ENCODE peak calls at places on chromosomes 6 and 20, in five cellular contexts. V, G, E, W and Z are unnamed samples.
A peak's percentile ranks its signal among the peaks of the same experiment; 100 is the strongest.

GRCh38 chr6:21265264-21266044 is 328.1 kb upstream of the SOX4 start:
- DNase-seq in G (no peak), E (peak; percentile 86), V (no peak), W (no peak), Z (peak; percentile 95)

GRCh38 chr6:170489836-170490235 is 63.3 kb downstream of the PSMB1 start:
- DNase-seq in G (no peak), V (no peak), W (no peak), E (no peak), Z (no peak)

GRCh38 chr6:119129968-119130484 is 51.6 kb upstream of the FAM184A start:
- DNase-seq in E (peak; percentile 75), V (no peak), G (no peak), W (peak; percentile 21), Z (peak; percentile 58)

GRCh38 chr20:45059022-45059728 is 41.8 kb downstream of the KCNS1 start:
- DNase-seq in W (no peak), G (no peak), E (peak; percentile 94), V (no peak), Z (peak; percentile 85)

GRCh38 chr6:12294851-12295536 is 4.8 kb downstream of the EDN1 start:
- DNase-seq in E (no peak), G (no peak), W (no peak), V (no peak), Z (no peak)

GRCh38 chr6:62645274-62645673 is 359.2 kb upstream of the KHDRBS2 start:
- DNase-seq in G (no peak), W (no peak), E (no peak), V (no peak), Z (no peak)

GRCh38 chr6:148325316-148326068 is 17.1 kb upstream of the SASH1 start:
- DNase-seq in W (no peak), G (no peak), E (no peak), V (no peak), Z (no peak)

GRCh38 chr6:110877154-110877564 is 2.6 kb downstream of the AMD1 start:
- DNase-seq in W (no peak), G (no peak), E (peak; percentile 19), V (no peak), Z (no peak)

GRCh38 chr6:167796668-167797031 is 30.1 kb upstream of the AFDN start:
- DNase-seq in W (no peak), E (no peak), V (peak; percentile 34), G (no peak), Z (no peak)

GRCh38 chr6:44129841-44130322 is 2.5 kb downstream of the TMEM63B start:
- DNase-seq in W (no peak), G (no peak), V (no peak), E (no peak), Z (no peak)

GRCh38 chr20:44218441-44218840 is 7.9 kb upstream of the OSER1 start:
- DNase-seq in G (no peak), E (no peak), W (no peak), V (no peak), Z (no peak)

GRCh38 chr6:6333498-6333897 is 13.0 kb upstream of the F13A1 start:
- DNase-seq in W (no peak), E (no peak), V (no peak), G (no peak), Z (peak; percentile 78)

GRCh38 chr6:6980999-6981581 is 126.7 kb upstream of the RREB1 start:
- DNase-seq in V (no peak), G (no peak), W (no peak), E (no peak), Z (no peak)

GRCh38 chr6:167350731-167351655 is 26.1 kb downstream of the TTLL2 start:
- DNase-seq in G (peak; percentile 52), W (peak; percentile 45), E (peak; percentile 0), V (peak; percentile 85), Z (peak; percentile 23)

GRCh38 chr6:158338311-158339112 is 26.2 kb downstream of the TULP4 start:
- DNase-seq in W (no peak), V (no peak), G (no peak), E (no peak), Z (no peak)

GRCh38 chr6:95142101-95142500 is 435.2 kb upstream of the MANEA start:
- DNase-seq in G (no peak), W (no peak), V (no peak), E (no peak), Z (no peak)

GRCh38 chr20:7333846-7334245 is 566.4 kb downstream of the BMP2 start:
- DNase-seq in W (no peak), E (peak; percentile 3), G (no peak), V (no peak), Z (peak; percentile 81)

GRCh38 chr20:41476446-41476845 is 109.8 kb upstream of the EMILIN3 start:
- DNase-seq in G (no peak), W (no peak), V (no peak), E (no peak), Z (no peak)

GRCh38 chr6:7107578-7108195 is at the start of gene RREB1:
- DNase-seq in W (peak; percentile 87), G (peak; percentile 70), V (peak; percentile 62), E (peak; percentile 75), Z (peak; percentile 55)

GRCh38 chr20:3651204-3651970 is 11.8 kb downstream of the GFRA4 start:
- DNase-seq in W (no peak), G (no peak), E (no peak), V (no peak), Z (no peak)

GRCh38 chr6:158849899-158850806 is 31.0 kb upstream of the EZR start:
- DNase-seq in E (peak; percentile 99), V (peak; percentile 57), W (peak; percentile 70), G (no peak), Z (peak; percentile 99)

GRCh38 chr6:146901940-146902816 is 302.0 kb upstream of the STXBP5 start:
- DNase-seq in G (no peak), W (no peak), V (no peak), E (peak; percentile 61), Z (peak; percentile 31)

GRCh38 chr6:44859901-44860410 is 468.2 kb upstream of the RUNX2 start:
- DNase-seq in V (no peak), W (no peak), E (no peak), G (no peak), Z (no peak)

GRCh38 chr20:16388731-16389130 is 184.5 kb downstream of the KIF16B start:
- DNase-seq in W (no peak), E (no peak), V (no peak), G (no peak), Z (peak; percentile 8)

GRCh38 chr20:2364014-2364413 is 16.7 kb upstream of the TGM6 start:
- DNase-seq in E (no peak), V (no peak), W (no peak), G (no peak), Z (peak; percentile 72)

GRCh38 chr6:112831022-112831421 is 483.9 kb downstream of the RFPL4B start:
- DNase-seq in V (no peak), W (no peak), E (peak; percentile 39), G (no peak), Z (peak; percentile 12)

GRCh38 chr6:144334150-144334708 is 49.1 kb downstream of the UTRN start:
- DNase-seq in V (no peak), W (no peak), G (no peak), E (no peak), Z (no peak)

GRCh38 chr6:51459958-51460357 is 627.5 kb downstream of the PKHD1 start:
- DNase-seq in E (no peak), W (no peak), G (no peak), V (no peak), Z (no peak)

GRCh38 chr6:91031581-91031980 is 444.7 kb upstream of the MAP3K7 start:
- DNase-seq in V (no peak), E (no peak), W (no peak), G (no peak), Z (peak; percentile 27)

GRCh38 chr20:63736893-63737689 is 627 bp downstream of the LIME1 start:
- DNase-seq in W (no peak), E (no peak), G (no peak), V (no peak), Z (peak; percentile 28)

GRCh38 chr6:760982-761955 is 68.3 kb upstream of the EXOC2 start:
- DNase-seq in E (peak; percentile 37), G (no peak), V (no peak), W (no peak), Z (no peak)

GRCh38 chr20:62150236-62150575 is 6.6 kb downstream of the SS18L1 start:
- DNase-seq in G (no peak), E (no peak), W (no peak), V (no peak), Z (no peak)

GRCh38 chr20:58640446-58640845 is 10.6 kb upstream of the STX16 start:
- DNase-seq in V (no peak), E (peak; percentile 92), W (no peak), G (no peak), Z (peak; percentile 63)